ENCODE peak calls at places on chromosomes 6 and 20, in nine cellular contexts. Z is naive thymus-derived CD4-positive, alpha-beta T cell; N is prostate gland; E is upper lobe of left lung; H is GM12878; M is heart right ventricle; U is psoas muscle; T is body of pancreas; J is H9. L is an unnamed sample.

GRCh38 chr6:112144145-112144926 is 56.9 kb downstream of the FAM229B start:
- DNase-seq in Z (no peak), N (no peak), E (no peak), H (no peak), M (no peak), U (no peak), T (peak; percentile 12), J (no peak), L (no peak)

GRCh38 chr20:6489361-6490154 is 277.9 kb upstream of the BMP2 start:
- DNase-seq in Z (no peak), N (no peak), E (no peak), H (no peak), M (no peak), U (no peak), T (no peak), J (no peak), L (no peak)

GRCh38 chr6:34583461-34583860 is 27.3 kb upstream of the SPDEF start:
- DNase-seq in Z (no peak), N (no peak), E (no peak), H (no peak), M (no peak), U (no peak), T (no peak), J (no peak), L (no peak)

GRCh38 chr6:52787917-52788316 is 15.7 kb downstream of the GSTA1 start:
- DNase-seq in Z (no peak), N (peak; percentile 58), E (no peak), H (no peak), M (no peak), U (no peak), T (peak; percentile 36), J (no peak), L (no peak)

GRCh38 chr20:61698598-61698960 is 367.1 kb downstream of the TAF4 start:
- DNase-seq in Z (no peak), N (no peak), E (no peak), H (no peak), M (no peak), U (no peak), T (no peak), J (no peak), L (no peak)

GRCh38 chr20:43983359-43983758 is 68.7 kb downstream of the TOX2 start:
- DNase-seq in Z (no peak), N (no peak), E (no peak), H (no peak), M (no peak), U (no peak), T (no peak), J (peak; percentile 50), L (no peak)

GRCh38 chr6:157982297-157982579 is 575 bp downstream of the SYNJ2 start:
- DNase-seq in Z (peak; percentile 27), N (peak; percentile 53), E (no peak), H (no peak), M (no peak), U (no peak), T (peak; percentile 78), J (peak; percentile 82), L (peak; percentile 48)

GRCh38 chr20:18943542-18943941 is 130.0 kb downstream of the SCP2D1 start:
- DNase-seq in Z (no peak), N (no peak), E (no peak), H (no peak), M (no peak), U (no peak), T (no peak), J (no peak), L (no peak)

GRCh38 chr6:11710221-11710836 is 68.3 kb downstream of the ADTRP start:
- DNase-seq in Z (peak; percentile 79), N (no peak), E (no peak), H (no peak), M (no peak), U (no peak), T (no peak), J (no peak), L (no peak)

GRCh38 chr6:89050155-89050554 is 30.4 kb upstream of the PNRC1 start:
- DNase-seq in Z (no peak), N (no peak), E (no peak), H (no peak), M (peak; percentile 29), U (peak; percentile 77), T (peak; percentile 44), J (no peak), L (peak; percentile 93)

GRCh38 chr6:71531841-71532240 is 243.2 kb downstream of the OGFRL1 start:
- DNase-seq in Z (no peak), N (no peak), E (no peak), H (no peak), M (no peak), U (peak; percentile 36), T (no peak), J (peak; percentile 28), L (no peak)

GRCh38 chr6:37170273-37171140 is 555 bp downstream of the PIM1 start:
- DNase-seq in Z (peak; percentile 33), N (peak; percentile 31), E (peak; percentile 92), H (no peak), M (peak; percentile 53), U (peak; percentile 83), T (peak; percentile 69), J (peak; percentile 60), L (peak; percentile 73)

GRCh38 chr6:82362868-82363267 is 749 bp upstream of the TPBG start:
- DNase-seq in Z (no peak), N (no peak), E (no peak), H (no peak), M (no peak), U (no peak), T (no peak), J (peak; percentile 33), L (peak; percentile 77)

DNA sequence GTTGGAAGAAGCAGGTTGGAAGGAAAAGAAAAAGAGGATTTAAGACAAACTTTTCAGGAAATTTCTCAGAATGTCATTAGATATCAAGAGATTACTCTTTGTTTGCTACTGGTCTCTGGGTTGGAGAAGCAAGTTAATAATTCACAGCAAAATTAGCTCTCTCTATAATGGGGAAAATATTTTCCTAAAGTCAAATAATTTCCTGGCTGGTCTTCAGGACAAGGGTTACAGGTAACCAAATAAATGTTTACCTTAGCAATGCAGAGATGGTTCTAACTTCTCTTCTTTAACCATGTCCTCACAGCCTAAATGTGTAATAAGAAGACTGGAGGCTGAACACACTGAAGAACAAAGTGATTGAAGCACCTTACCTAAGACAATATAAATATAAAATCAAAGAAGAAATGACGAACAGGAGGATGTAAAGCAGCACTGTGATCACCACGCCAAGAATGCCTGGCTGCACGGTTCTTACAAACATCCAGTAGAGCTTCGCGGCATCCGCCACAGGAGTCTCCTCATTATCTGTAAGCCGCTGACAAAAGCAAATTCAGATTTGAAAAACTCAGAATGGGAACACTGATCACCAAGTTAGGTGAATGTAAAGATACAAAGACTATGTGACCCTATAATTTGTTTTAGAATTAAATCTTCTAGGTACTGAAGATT is 717.5 kb downstream of the TFAP2A start:
- DNase-seq in Z (no peak), N (no peak), E (no peak), H (no peak), M (no peak), U (no peak), T (no peak), J (no peak), L (no peak)
- H3K9me3 ChIP-seq in Z (no peaks in the 10 kb centered on the region), N (no peaks in the 10 kb centered on the region), E (no peaks in the 10 kb centered on the region), H (no peaks in the 10 kb centered on the region), M (no peaks in the 10 kb centered on the region), U (peaks cover 3% of the 10 kb centered on the region), T (no peaks in the 10 kb centered on the region), J (no peaks in the 10 kb centered on the region), L (no peaks in the 10 kb centered on the region)

GRCh38 chr6:33052627-33053026 is 20.8 kb downstream of the HLA-DPA1 start:
- DNase-seq in Z (no peak), N (no peak), E (no peak), H (no peak), M (no peak), U (no peak), T (no peak), J (no peak), L (no peak)

GRCh38 chr6:33057222-33058150 is 16.0 kb downstream of the HLA-DPA1 start:
- DNase-seq in Z (no peak), N (no peak), E (no peak), H (no peak), M (no peak), U (no peak), T (no peak), J (no peak), L (no peak)

GRCh38 chr6:33050013-33050800 is 23.2 kb downstream of the HLA-DPA1 start:
- DNase-seq in Z (no peak), N (no peak), E (no peak), H (no peak), M (no peak), U (no peak), T (no peak), J (no peak), L (no peak)

GRCh38 chr6:33049323-33049722 is 24.1 kb downstream of the HLA-DPA1 start:
- DNase-seq in Z (no peak), N (no peak), E (no peak), H (no peak), M (no peak), U (no peak), T (no peak), J (peak; percentile 39), L (no peak)

DNA sequence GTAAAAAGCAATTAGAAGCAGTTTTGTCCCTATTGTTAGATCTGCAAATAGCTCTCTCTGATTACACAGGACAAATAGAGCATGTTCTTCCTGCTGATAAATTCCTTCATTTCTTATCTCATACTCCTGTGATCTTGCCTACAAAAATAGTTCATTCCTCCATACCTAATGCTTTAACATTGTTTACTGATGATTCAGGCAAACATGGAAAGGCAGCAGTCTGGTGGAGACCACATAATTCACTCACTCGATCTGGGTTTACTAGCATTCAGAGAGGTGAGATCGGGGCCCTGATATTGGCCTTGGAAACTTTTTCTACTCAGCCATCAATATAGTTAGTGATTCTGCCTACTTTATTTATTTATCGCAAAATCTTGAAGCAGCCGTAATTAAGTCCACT is 20.2 kb downstream of the HLA-DPA1 start:
- DNase-seq in Z (no peak), N (no peak), E (no peak), H (no peak), M (no peak), U (no peak), T (no peak), J (no peak), L (no peak)
- H3K9me3 ChIP-seq in Z (no peaks in the 10 kb centered on the region), N (no peaks in the 10 kb centered on the region), E (no peaks in the 10 kb centered on the region), H (no peaks in the 10 kb centered on the region), M (no peaks in the 10 kb centered on the region), U (no peaks in the 10 kb centered on the region), T (no peaks in the 10 kb centered on the region), J (no peaks in the 10 kb centered on the region), L (no peaks in the 10 kb centered on the region)

DNA sequence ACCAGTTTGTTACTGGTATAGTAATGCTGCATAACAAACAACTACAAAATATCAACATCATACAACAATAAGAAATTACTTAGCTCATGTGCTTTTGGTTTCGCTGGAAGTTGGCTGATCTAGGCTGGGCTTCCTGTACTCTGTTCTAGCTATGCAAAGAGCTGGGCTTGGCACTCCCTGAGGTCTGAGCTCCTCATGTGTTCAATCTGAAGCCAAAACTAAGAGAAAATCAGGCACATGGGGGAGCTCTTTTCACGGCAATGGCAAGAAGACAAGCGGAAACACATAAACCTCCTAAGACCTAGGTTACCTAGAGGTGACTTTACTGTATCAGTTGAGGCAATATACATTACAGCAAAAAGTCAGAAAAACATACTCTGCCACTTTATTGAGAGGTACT is 574.2 kb downstream of the KHDRBS2 start:
- DNase-seq in Z (no peak), N (no peak), E (no peak), H (no peak), M (no peak), U (no peak), T (no peak), J (peak; percentile 30), L (peak; percentile 30)
- H3K9me3 ChIP-seq in Z (no peaks in the 10 kb centered on the region), N (no peaks in the 10 kb centered on the region), E (no peaks in the 10 kb centered on the region), H (no peaks in the 10 kb centered on the region), M (no peaks in the 10 kb centered on the region), U (no peaks in the 10 kb centered on the region), T (no peaks in the 10 kb centered on the region), J (no peaks in the 10 kb centered on the region), L (peaks cover 4% of the 10 kb centered on the region)

GRCh38 chr6:19231878-19232519 is 605.2 kb upstream of the ID4 start:
- DNase-seq in Z (no peak), N (no peak), E (no peak), H (no peak), M (no peak), U (no peak), T (no peak), J (no peak), L (no peak)
- H3K9me3 ChIP-seq in Z (no peaks in the 10 kb centered on the region), N (no peaks in the 10 kb centered on the region), E (no peaks in the 10 kb centered on the region), H (no peaks in the 10 kb centered on the region), M (no peaks in the 10 kb centered on the region), U (no peaks in the 10 kb centered on the region), T (no peaks in the 10 kb centered on the region), J (no peaks in the 10 kb centered on the region), L (no peaks in the 10 kb centered on the region)